ENCODE peak calls at places on chromosomes 3 and 15, in four cellular contexts. One of them, this sample, is unnamed.

GRCh38 chr3:136578290-136578689 is 173.9 kb downstream of the STAG1 start:
- DNase-seq in HepG2: no peak
- DNase-seq in K562: no peak
- DNase-seq in H1: no peak
- DNase-seq in this sample: no peak

GRCh38 chr3:108501538-108501937 is 8.9 kb downstream of the MYH15 start:
- DNase-seq in HepG2: no peak
- DNase-seq in K562: no peak
- DNase-seq in H1: no peak
- DNase-seq in this sample: no peak

GRCh38 chr3:187976361-187976900 is 177.5 kb upstream of the LPP start:
- DNase-seq in HepG2: no peak
- DNase-seq in K562: no peak
- DNase-seq in H1: no peak
- DNase-seq in this sample: no peak

GRCh38 chr3:147361671-147362420 is 44.5 kb downstream of the ZIC4 start:
- DNase-seq in HepG2: peak
- DNase-seq in K562: peak
- DNase-seq in H1: no peak
- DNase-seq in this sample: peak

GRCh38 chr3:58414538-58415197 is 19.0 kb downstream of the PDHB start:
- DNase-seq in HepG2: peak
- DNase-seq in K562: peak
- DNase-seq in H1: no peak
- DNase-seq in this sample: no peak

GRCh38 chr3:192515661-192516040 is 211.7 kb downstream of the FGF12 start:
- DNase-seq in HepG2: no peak
- DNase-seq in K562: no peak
- DNase-seq in H1: no peak
- DNase-seq in this sample: no peak

GRCh38 chr3:56408761-56409196 is 59.5 kb downstream of the ERC2 start:
- DNase-seq in HepG2: no peak
- DNase-seq in K562: peak
- DNase-seq in H1: no peak
- DNase-seq in this sample: no peak

GRCh38 chr15:42616107-42616506 is 40.7 kb downstream of the STARD9 start:
- DNase-seq in HepG2: no peak
- DNase-seq in K562: no peak
- DNase-seq in H1: no peak
- DNase-seq in this sample: no peak

GRCh38 chr3:127088511-127089430 is 104.2 kb upstream of the PRR23E start:
- DNase-seq in HepG2: no peak
- DNase-seq in K562: no peak
- DNase-seq in H1: no peak
- DNase-seq in this sample: no peak

GRCh38 chr3:13009132-13009945 is 63.9 kb downstream of the IQSEC1 start:
- DNase-seq in HepG2: no peak
- DNase-seq in K562: peak
- DNase-seq in H1: no peak
- DNase-seq in this sample: no peak

DNA sequence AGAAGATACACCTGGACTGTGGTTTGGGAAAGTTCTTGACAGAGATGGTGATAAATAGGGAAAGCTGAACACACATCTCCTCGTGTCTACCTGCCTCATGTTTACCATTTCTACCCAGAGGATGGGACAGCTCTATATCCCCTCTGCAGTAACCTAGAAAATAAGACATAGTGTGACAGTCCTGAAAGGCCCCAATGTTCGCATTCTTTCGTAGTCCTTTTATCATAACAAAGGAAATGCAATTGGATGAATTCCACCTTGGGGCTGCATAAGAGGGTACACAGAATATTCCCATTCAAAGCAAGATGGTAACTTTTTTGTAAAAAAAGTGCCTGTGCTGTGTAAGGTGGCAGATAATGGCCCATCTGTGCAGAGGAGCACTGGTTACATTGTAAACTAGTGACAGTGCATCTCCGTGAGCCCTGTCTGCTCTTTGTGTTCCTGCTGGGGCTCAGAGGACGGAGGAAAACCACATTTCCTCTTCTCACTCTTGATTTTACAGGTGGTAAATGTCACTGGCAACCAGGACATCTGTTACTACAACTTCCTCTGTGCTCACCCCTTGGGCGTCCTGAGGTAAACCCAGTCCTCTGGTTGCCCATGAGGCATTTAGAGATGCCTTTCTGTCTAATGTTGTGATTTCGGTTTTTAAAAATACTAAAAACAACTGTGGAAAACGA is 74.3 kb downstream of the SIDT1 start:
- DNase-seq in HepG2: no peak
- DNase-seq in K562: no peak
- DNase-seq in H1: no peak
- DNase-seq in this sample: no peak
- TF ChIP-seq JUN in HepG2: no peak
- TF ChIP-seq JUN in K562: no peak
- TF ChIP-seq JUN in H1: no peak
- TF ChIP-seq JUN in this sample: no peak

GRCh38 chr3:184008161-184008560 is 9.5 kb downstream of the ABCC5 start:
- DNase-seq in HepG2: no peak
- DNase-seq in K562: no peak
- DNase-seq in H1: no peak
- DNase-seq in this sample: no peak

GRCh38 chr3:184004483-184004882 is 13.2 kb downstream of the ABCC5 start:
- DNase-seq in HepG2: no peak
- DNase-seq in K562: no peak
- DNase-seq in H1: no peak
- DNase-seq in this sample: no peak

GRCh38 chr3:184003187-184003967 is 14.3 kb downstream of the ABCC5 start:
- DNase-seq in HepG2: no peak
- DNase-seq in K562: no peak
- DNase-seq in H1: no peak
- DNase-seq in this sample: no peak

GRCh38 chr3:184002469-184002868 is 15.2 kb downstream of the ABCC5 start:
- DNase-seq in HepG2: no peak
- DNase-seq in K562: no peak
- DNase-seq in H1: no peak
- DNase-seq in this sample: no peak

GRCh38 chr3:184005981-184006507 is 11.6 kb downstream of the ABCC5 start:
- DNase-seq in HepG2: no peak
- DNase-seq in K562: peak
- DNase-seq in H1: no peak
- DNase-seq in this sample: peak
- TF ChIP-seq CREB1 in HepG2: no peak
- TF ChIP-seq CREB1 in K562: no peak
- TF ChIP-seq CREB1 in H1: no peak
- TF ChIP-seq CREB1 in this sample: no peak

GRCh38 chr15:78317145-78317836 is 17.9 kb upstream of the SKIC8 start:
- DNase-seq in HepG2: no peak
- DNase-seq in K562: peak
- DNase-seq in H1: no peak
- DNase-seq in this sample: no peak

GRCh38 chr15:78314181-78314581 is 14.8 kb upstream of the SKIC8 start:
- DNase-seq in HepG2: no peak
- DNase-seq in K562: no peak
- DNase-seq in H1: no peak
- DNase-seq in this sample: no peak

GRCh38 chr15:78315686-78316085 is 16.3 kb upstream of the SKIC8 start:
- DNase-seq in HepG2: peak
- DNase-seq in K562: peak
- DNase-seq in H1: no peak
- DNase-seq in this sample: peak

GRCh38 chr15:78313383-78313782 is 14.0 kb upstream of the SKIC8 start:
- DNase-seq in HepG2: no peak
- DNase-seq in K562: no peak
- DNase-seq in H1: no peak
- DNase-seq in this sample: no peak

DNA sequence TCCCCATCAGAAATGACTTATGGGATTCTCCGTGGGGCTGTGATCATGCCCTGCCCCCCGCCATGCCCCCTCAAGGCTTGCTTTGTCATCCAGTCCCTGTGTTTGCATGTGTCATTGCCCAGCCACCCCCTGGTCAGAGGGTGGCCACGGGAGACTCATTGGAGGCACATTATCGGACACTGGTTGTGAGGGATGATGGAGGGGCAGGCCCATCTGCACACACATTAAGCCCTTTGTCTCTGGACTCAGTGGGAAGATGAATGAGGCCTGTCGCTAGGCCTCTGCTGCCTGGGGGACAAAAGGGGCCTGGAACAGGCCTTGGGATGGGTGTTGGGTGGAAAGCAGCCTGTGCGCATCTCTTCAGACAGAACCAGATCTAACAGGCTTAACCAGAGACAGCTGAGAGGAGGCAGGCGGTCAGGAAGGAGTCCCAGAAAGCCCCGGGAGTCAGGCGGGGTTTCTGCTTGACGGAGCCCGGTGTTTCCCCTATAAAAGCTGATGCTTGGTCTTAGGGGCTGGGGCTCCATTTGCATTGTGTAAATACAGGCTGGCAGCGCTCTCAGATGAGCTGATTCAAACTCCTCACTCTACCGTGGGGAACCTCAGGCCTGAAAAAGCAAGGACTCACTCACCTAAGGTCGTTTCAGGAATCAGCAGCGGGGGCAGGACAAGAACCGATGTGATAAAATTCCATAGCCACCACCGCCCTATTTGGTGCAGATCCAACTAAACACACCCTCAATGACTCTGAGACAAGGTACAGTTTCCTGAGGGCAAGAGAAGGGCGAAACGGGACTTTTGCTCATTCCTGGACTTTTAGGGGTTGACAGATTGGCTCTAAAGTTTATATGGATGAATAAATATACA is 17.0 kb upstream of the SKIC8 start:
- DNase-seq in HepG2: no peak
- DNase-seq in K562: no peak
- DNase-seq in H1: no peak
- DNase-seq in this sample: peak
- TF ChIP-seq JUN in HepG2: no peak
- TF ChIP-seq JUN in K562: no peak
- TF ChIP-seq JUN in H1: no peak
- TF ChIP-seq JUN in this sample: no peak

GRCh38 chr3:183253364-183253960 is 409 bp downstream of the B3GNT5 start:
- DNase-seq in HepG2: no peak
- DNase-seq in K562: peak
- DNase-seq in H1: no peak
- DNase-seq in this sample: peak
- TF ChIP-seq CREB1 in HepG2: no peak
- TF ChIP-seq CREB1 in K562: no peak
- TF ChIP-seq CREB1 in H1: no peak
- TF ChIP-seq CREB1 in this sample: no peak

GRCh38 chr15:38709196-38709595 is 144.6 kb upstream of the RASGRP1 start:
- DNase-seq in HepG2: no peak
- DNase-seq in K562: no peak
- DNase-seq in H1: no peak
- DNase-seq in this sample: no peak

GRCh38 chr15:38708672-38709188 is 144.1 kb upstream of the RASGRP1 start:
- DNase-seq in HepG2: no peak
- DNase-seq in K562: no peak
- DNase-seq in H1: no peak
- DNase-seq in this sample: no peak

GRCh38 chr15:38714309-38715072 is 149.9 kb upstream of the RASGRP1 start:
- DNase-seq in HepG2: no peak
- DNase-seq in K562: no peak
- DNase-seq in H1: no peak
- DNase-seq in this sample: no peak
- TF ChIP-seq JUN in HepG2: no peak
- TF ChIP-seq JUN in K562: no peak
- TF ChIP-seq JUN in H1: no peak
- TF ChIP-seq JUN in this sample: no peak

DNA sequence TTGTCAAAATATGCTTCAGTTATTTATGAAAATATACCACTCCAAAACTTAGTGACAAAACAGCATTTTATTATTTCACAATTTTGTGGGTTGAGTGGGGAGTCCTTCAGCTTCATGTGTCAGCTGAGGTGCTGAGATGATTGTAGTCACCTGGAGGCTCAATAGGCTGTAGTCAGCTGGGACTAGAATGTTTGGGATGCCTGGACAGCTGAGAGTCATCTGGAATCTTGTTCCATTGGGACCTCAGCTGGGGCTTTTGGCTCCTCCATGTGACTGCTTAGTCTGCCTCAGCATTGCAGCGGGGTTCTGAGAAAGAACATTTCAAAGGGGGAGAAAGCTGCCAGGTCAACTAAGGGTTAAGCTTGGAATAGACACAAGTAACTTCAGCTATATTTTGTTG is 13.4 kb downstream of the STT3B start:
- DNase-seq in HepG2: no peak
- DNase-seq in K562: no peak
- DNase-seq in H1: no peak
- DNase-seq in this sample: no peak
- TF ChIP-seq CREB1 in HepG2: no peak
- TF ChIP-seq CREB1 in K562: no peak
- TF ChIP-seq CREB1 in H1: no peak
- TF ChIP-seq CREB1 in this sample: no peak

DNA sequence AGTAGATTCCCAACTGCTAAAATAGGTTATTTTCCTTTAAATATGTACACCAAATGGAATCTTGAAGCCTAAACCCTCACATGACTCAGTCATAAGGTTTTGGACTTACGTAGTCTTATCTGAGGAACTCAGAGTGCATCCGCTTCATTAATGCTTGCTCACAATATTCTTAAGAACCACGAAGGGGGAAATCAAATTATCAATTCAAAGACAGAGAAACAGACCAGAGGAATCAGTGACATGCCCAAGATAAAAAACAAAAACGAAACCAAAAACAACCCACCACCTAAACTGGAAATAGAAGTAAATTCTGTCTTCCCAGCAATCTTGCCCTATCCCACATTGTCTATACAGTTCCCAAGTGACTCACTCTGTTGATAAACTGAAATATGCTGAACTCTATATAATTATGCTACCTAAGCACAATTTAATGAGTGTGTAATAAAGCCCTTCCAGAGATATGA is 135.4 kb upstream of the CBLB start:
- DNase-seq in HepG2: no peak
- DNase-seq in K562: peak
- DNase-seq in H1: no peak
- DNase-seq in this sample: no peak
- TF ChIP-seq JUN in HepG2: no peak
- TF ChIP-seq JUN in K562: no peak
- TF ChIP-seq JUN in H1: no peak
- TF ChIP-seq JUN in this sample: no peak

This sample was measured in WTC11.